ENCODE peak calls at places on chromosome 6, in six cellular contexts. O, U, R, F, D and T are unnamed samples.

GRCh38 chr6:28137458-28138020 is 4.1 kb upstream of the ZKSCAN8 start:
- DNase-seq in O (no peak), U (peak), R (peak), F (no peak), D (no peak), T (no peak)

GRCh38 chr6:170210651-170211403 is 80.1 kb downstream of the DLL1 start:
- DNase-seq in O (no peak), U (no peak), R (no peak), F (no peak), D (peak), T (peak)

GRCh38 chr6:164882236-164882635 is 427.2 kb downstream of the C6orf118 start:
- DNase-seq in O (no peak), U (no peak), R (no peak), F (no peak), D (no peak), T (no peak)

GRCh38 chr6:163376167-163376566 is 38.4 kb upstream of the QKI start:
- DNase-seq in O (no peak), U (no peak), R (no peak), F (no peak), D (no peak), T (no peak)

GRCh38 chr6:79296211-79296610 is 61.7 kb upstream of the HMGN3 start:
- DNase-seq in O (no peak), U (no peak), R (no peak), F (no peak), D (no peak), T (no peak)

GRCh38 chr6:91088515-91088914 is 501.6 kb upstream of the MAP3K7 start:
- DNase-seq in O (no peak), U (no peak), R (no peak), F (no peak), D (no peak), T (no peak)

GRCh38 chr6:90000864-90001731 is 106.8 kb downstream of the GJA10 start:
- DNase-seq in O (no peak), U (no peak), R (peak), F (no peak), D (no peak), T (no peak)

GRCh38 chr6:67000121-67000520 is 1293.1 kb upstream of the EYS start:
- DNase-seq in O (no peak), U (no peak), R (no peak), F (no peak), D (no peak), T (no peak)

GRCh38 chr6:38270367-38270766 is 369.4 kb downstream of the BTBD9 start:
- DNase-seq in O (no peak), U (no peak), R (no peak), F (no peak), D (no peak), T (no peak)

GRCh38 chr6:136084403-136084802 is 165.7 kb downstream of the MTFR2 start:
- DNase-seq in O (no peak), U (no peak), R (no peak), F (no peak), D (no peak), T (no peak)

GRCh38 chr6:15763827-15764226 is 101.0 kb upstream of the DTNBP1 start:
- DNase-seq in O (no peak), U (peak), R (peak), F (no peak), D (no peak), T (peak)